ENCODE peak calls at places on chromosomes 1 and 21, in nine cellular contexts. V is central memory CD4-positive, alpha-beta T cell; L is putamen; O is naive B cell; W is NCI-H1930; Q is iPS-NIHi11; Z is midbrain; G is GM12892; D is GDM1. K is an unnamed sample.

GRCh38 chr1:202189012-202189790 is 4.4 kb upstream of the LGR6 start:
- DNase-seq in Q (peak), O (peak), L (peak), Z (peak), W (no peak), D (peak), V (peak), G (peak), K (peak)

GRCh38 chr1:186059752-186060151 is 315.3 kb downstream of the TPR start:
- DNase-seq in D (no peak), V (no peak), Z (no peak), L (no peak), G (no peak), O (no peak), Q (no peak), W (no peak), K (no peak)

GRCh38 chr1:19750101-19750881 is 49.4 kb downstream of the TMCO4 start:
- DNase-seq in G (no peak), Q (no peak), D (no peak), V (no peak), Z (no peak), W (no peak), O (no peak), L (no peak), K (no peak)

GRCh38 chr1:193656841-193657240 is 470.4 kb upstream of the B3GALT2 start:
- DNase-seq in Q (no peak), V (no peak), W (no peak), D (no peak), O (no peak), L (no peak), Z (no peak), G (no peak), K (no peak)

GRCh38 chr1:64745986-64746940 is 1.4 kb downstream of the RAVER2 start:
- DNase-seq in O (no peak), D (peak), G (no peak), Q (no peak), W (no peak), V (no peak), L (no peak), Z (peak), K (no peak)

GRCh38 chr1:26036756-26037281 is 9.1 kb downstream of the SLC30A2 start:
- DNase-seq in G (no peak), Z (no peak), L (no peak), W (no peak), V (no peak), O (no peak), Q (no peak), D (no peak), K (no peak)

GRCh38 chr21:40466893-40467483 is 380.0 kb downstream of the DSCAM start:
- DNase-seq in L (peak), Q (no peak), O (no peak), D (no peak), G (no peak), Z (peak), V (no peak), W (no peak), K (peak)

GRCh38 chr1:160978510-160978927 is 23.9 kb upstream of the ITLN2 start:
- DNase-seq in L (no peak), Z (no peak), D (no peak), Q (no peak), G (no peak), V (no peak), O (no peak), W (no peak), K (no peak)

GRCh38 chr1:37919277-37919676 is 27.6 kb downstream of the INPP5B start:
- DNase-seq in O (no peak), W (no peak), D (no peak), Z (no peak), G (no peak), V (no peak), L (no peak), Q (peak), K (peak)

GRCh38 chr1:218390625-218391024 is 45.5 kb downstream of the TGFB2 start:
- DNase-seq in V (no peak), L (no peak), G (no peak), D (no peak), Q (no peak), O (no peak), W (no peak), Z (no peak), K (no peak)

GRCh38 chr21:17988038-17988437 is 168.9 kb upstream of the C21orf91 start:
- DNase-seq in L (no peak), G (no peak), V (no peak), D (no peak), W (no peak), Z (no peak), O (no peak), Q (no peak), K (no peak)

GRCh38 chr1:81174811-81175476 is 625.8 kb upstream of the ADGRL2 start:
- DNase-seq in O (no peak), Q (no peak), W (no peak), V (no peak), L (no peak), D (no peak), Z (no peak), G (no peak), K (no peak)

GRCh38 chr1:67020304-67020703 is 33.6 kb downstream of the SLC35D1 start:
- DNase-seq in Z (no peak), L (no peak), G (no peak), V (no peak), W (no peak), Q (no peak), O (no peak), D (no peak), K (no peak)

GRCh38 chr1:248858096-248858890 is 592 bp downstream of the ZNF692 start:
- DNase-seq in V (no peak), Q (peak), W (no peak), L (peak), Z (peak), O (no peak), D (peak), G (peak), K (peak)

GRCh38 chr1:101282314-101283087 is 45.7 kb downstream of the S1PR1 start:
- DNase-seq in G (no peak), O (no peak), L (no peak), D (no peak), Q (no peak), V (no peak), Z (no peak), W (no peak), K (peak)

GRCh38 chr1:63454269-63454668 is 68.8 kb downstream of the ITGB3BP start:
- DNase-seq in V (no peak), L (no peak), G (no peak), O (no peak), D (no peak), Q (no peak), Z (no peak), W (no peak), K (peak)

GRCh38 chr1:92134331-92134730 is 54.2 kb downstream of the BTBD8 start:
- DNase-seq in Z (no peak), W (no peak), G (no peak), V (no peak), L (no peak), Q (no peak), D (no peak), O (no peak), K (no peak)

GRCh38 chr1:205616563-205617293 is 15.1 kb downstream of the ELK4 start:
- DNase-seq in W (no peak), V (no peak), Q (no peak), L (no peak), O (no peak), Z (no peak), D (no peak), G (no peak), K (no peak)